ENCODE peak calls at places on chromosome 20, in six cellular contexts. L, U, V, N, T and E are unnamed samples.

GRCh38 chr20:62835931-62836861 is 19.3 kb downstream of the COL9A3 start:
- DNase-seq in L (peak), U (no peak), V (no peak), T (peak), N (no peak), E (no peak)

GRCh38 chr20:47708140-47708807 is 77.0 kb downstream of the SULF2 start:
- DNase-seq in U (no peak), T (no peak), V (no peak), N (no peak), L (no peak), E (no peak)

GRCh38 chr20:36827541-36828279 is 48.2 kb upstream of the TLDC2 start:
- DNase-seq in U (no peak), N (no peak), L (no peak), V (no peak), T (no peak), E (no peak)

GRCh38 chr20:61253640-61254511 is 1.8 kb downstream of the CDH4 start:
- DNase-seq in N (no peak), U (peak), V (no peak), T (peak), L (no peak), E (peak)

GRCh38 chr20:20073851-20074252 is 21.5 kb downstream of the CFAP61 start:
- DNase-seq in N (no peak), V (peak), L (no peak), U (no peak), T (no peak), E (no peak)

GRCh38 chr20:20371133-20371532 is 3.2 kb downstream of the INSM1 start:
- DNase-seq in V (no peak), N (no peak), T (peak), L (no peak), U (no peak), E (peak)

GRCh38 chr20:51062065-51062464 is 39.2 kb upstream of the KCNG1 start:
- DNase-seq in V (peak), N (no peak), T (no peak), U (no peak), L (peak), E (no peak)

GRCh38 chr20:33531047-33531877 is 41.4 kb downstream of the CBFA2T2 start:
- DNase-seq in N (no peak), T (no peak), U (peak), L (peak), V (peak), E (no peak)

GRCh38 chr20:63150911-63151531 is 64.9 kb downstream of the YTHDF1 start:
- DNase-seq in V (peak), L (no peak), N (no peak), T (no peak), U (no peak), E (no peak)

GRCh38 chr20:21719592-21720214 is 14.2 kb downstream of the PAX1 start:
- DNase-seq in L (peak), U (peak), T (peak), N (peak), V (peak), E (peak)

GRCh38 chr20:36439040-36439730 is 102.1 kb upstream of the MYL9 start:
- DNase-seq in U (peak), T (peak), V (peak), L (peak), N (no peak), E (peak)

GRCh38 chr20:48285656-48286055 is 500.4 kb upstream of the SULF2 start:
- DNase-seq in N (no peak), U (no peak), L (no peak), T (no peak), V (no peak), E (no peak)